ENCODE peak calls at places on chromosomes 5 and 9, in eight cellular contexts. F, S, E, W, T, K, G and I are unnamed samples.
A peak's percentile ranks its signal among the peaks of the same experiment; 100 is the strongest.

GRCh38 chr9:116323571-116323970 is 170.0 kb downstream of the PAPPA start:
- DNase-seq in F (no peak), S (no peak), E (no peak), W (no peak), T (no peak), K (no peak), G (no peak), I (peak; percentile 4)

GRCh38 chr5:173464813-173465212 is 136.6 kb upstream of the STC2 start:
- DNase-seq in F (no peak), S (no peak), E (no peak), W (no peak), T (no peak), K (no peak), G (no peak), I (no peak)

GRCh38 chr9:5554254-5554653 is 43.9 kb downstream of the PDCD1LG2 start:
- DNase-seq in F (peak; percentile 33), S (no peak), E (no peak), W (no peak), T (no peak), K (no peak), G (no peak), I (no peak)

GRCh38 chr9:108668191-108668940 is 187.4 kb downstream of the ACTL7B start:
- DNase-seq in F (no peak), S (no peak), E (no peak), W (no peak), T (no peak), K (no peak), G (no peak), I (no peak)

GRCh38 chr9:5708414-5708813 is 79.5 kb downstream of the RIC1 start:
- DNase-seq in F (no peak), S (no peak), E (no peak), W (no peak), T (no peak), K (no peak), G (peak; percentile 16), I (peak; percentile 4)

GRCh38 chr5:149056611-149057165 is 6.2 kb downstream of the SH3TC2 start:
- DNase-seq in F (no peak), S (no peak), E (no peak), W (no peak), T (no peak), K (no peak), G (peak; percentile 63), I (no peak)

GRCh38 chr9:100619665-100620064 is 41.8 kb downstream of the CAVIN4 start:
- DNase-seq in F (no peak), S (no peak), E (no peak), W (no peak), T (no peak), K (no peak), G (no peak), I (no peak)

GRCh38 chr5:112707187-112708179 is 30.2 kb upstream of the APC start:
- DNase-seq in F (peak; percentile 98), S (peak; percentile 97), E (peak; percentile 100), W (peak; percentile 97), T (peak; percentile 99), K (peak; percentile 96), G (peak; percentile 99), I (peak; percentile 98)

GRCh38 chr5:120405291-120405864 is 58.7 kb upstream of the PRR16 start:
- DNase-seq in F (no peak), S (no peak), E (no peak), W (no peak), T (no peak), K (no peak), G (peak; percentile 94), I (peak; percentile 86)

GRCh38 chr5:178769617-178770290 is 39.3 kb upstream of the ZNF354A start:
- DNase-seq in F (no peak), S (no peak), E (no peak), W (peak; percentile 15), T (no peak), K (no peak), G (no peak), I (peak; percentile 33)

GRCh38 chr5:157106668-157107461 is 2.0 kb downstream of the HAVCR2 start:
- DNase-seq in F (peak; percentile 37), S (peak; percentile 44), E (no peak), W (peak; percentile 38), T (no peak), K (no peak), G (no peak), I (no peak)

GRCh38 chr9:99606955-99607354 is 214.7 kb upstream of the NR4A3 start:
- DNase-seq in F (no peak), S (no peak), E (no peak), W (no peak), T (no peak), K (no peak), G (no peak), I (no peak)

GRCh38 chr5:66888613-66889012 is 292.4 kb downstream of the MAST4 start:
- DNase-seq in F (no peak), S (no peak), E (no peak), W (no peak), T (no peak), K (no peak), G (peak; percentile 28), I (no peak)

GRCh38 chr5:178389031-178389729 is 156.6 kb upstream of the PHYKPL start:
- DNase-seq in F (no peak), S (no peak), E (no peak), W (peak; percentile 22), T (no peak), K (no peak), G (no peak), I (no peak)

GRCh38 chr9:85332487-85332886 is 409.3 kb downstream of the AGTPBP1 start:
- DNase-seq in F (no peak), S (no peak), E (no peak), W (no peak), T (no peak), K (no peak), G (no peak), I (peak; percentile 17)

GRCh38 chr5:56523779-56524178 is 290.6 kb upstream of the ANKRD55 start:
- DNase-seq in F (no peak), S (no peak), E (no peak), W (no peak), T (no peak), K (no peak), G (no peak), I (no peak)

GRCh38 chr5:159956074-159956473 is 39.8 kb downstream of the ADRA1B start:
- DNase-seq in F (no peak), S (no peak), E (no peak), W (no peak), T (no peak), K (no peak), G (peak; percentile 49), I (no peak)

GRCh38 chr9:129436751-129437625 is 183.9 kb downstream of the C9orf50 start:
- DNase-seq in F (no peak), S (peak; percentile 72), E (peak; percentile 90), W (peak; percentile 85), T (peak; percentile 45), K (no peak), G (peak; percentile 70), I (peak; percentile 21)

DNA sequence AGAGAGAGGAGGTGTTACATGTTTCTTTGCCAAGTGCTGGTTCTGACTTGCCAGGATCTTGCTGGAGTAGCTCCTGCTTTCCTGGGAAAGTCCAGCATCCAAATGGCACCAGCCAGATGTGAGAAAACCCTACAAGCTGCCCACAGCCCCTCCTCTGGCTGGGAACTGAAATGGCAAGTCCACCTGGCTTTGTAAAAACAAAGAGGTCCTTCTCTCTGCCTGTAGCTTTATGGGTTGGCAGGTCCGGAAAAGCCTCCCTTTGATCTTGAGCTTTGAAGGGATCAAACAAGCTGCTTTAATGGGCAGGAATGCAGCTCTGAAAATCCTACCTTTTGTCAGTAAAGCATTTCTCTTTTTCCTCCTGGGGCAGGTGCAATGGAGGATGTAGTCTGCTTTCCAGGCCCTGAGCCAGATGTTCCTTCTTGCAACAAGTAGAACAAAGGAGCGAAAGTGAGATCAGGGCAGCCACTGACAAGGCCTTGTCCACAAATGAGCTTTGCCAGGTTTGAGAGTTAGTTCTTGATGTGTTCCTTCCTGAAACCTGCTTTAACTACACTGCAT is 456.7 kb downstream of the ZNF608 start:
- DNase-seq in F (no peak), S (no peak), E (no peak), W (peak; percentile 69), T (peak; percentile 22), K (no peak), G (no peak), I (peak; percentile 49)
- TF ChIP-seq CTCF in F (no peak), S (peak; percentile 12), E (peak; percentile 5), W (no peak), T (no peak), K (no peak), G (peak; percentile 17), I (no peak)

DNA sequence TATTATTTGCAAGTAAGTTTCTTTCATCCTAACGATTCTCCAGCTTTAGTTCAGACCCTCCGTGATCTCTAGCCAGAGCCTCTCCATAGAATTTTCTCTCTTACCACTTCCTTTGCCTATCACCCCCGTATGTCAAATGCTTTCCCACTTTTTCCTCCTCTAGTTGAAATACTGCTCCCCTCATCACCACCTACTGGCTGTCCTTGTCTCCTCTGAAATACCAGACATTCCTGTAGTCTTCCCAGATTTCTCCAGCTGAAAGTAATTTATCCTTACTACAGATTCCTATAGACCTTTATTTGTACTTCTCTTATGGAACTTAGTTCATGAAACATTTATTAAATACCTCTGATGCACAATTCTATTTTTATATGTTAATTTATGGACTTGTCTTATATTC is 36.0 kb upstream of the GLIPR2 start:
- DNase-seq in F (no peak), S (no peak), E (no peak), W (no peak), T (no peak), K (no peak), G (no peak), I (no peak)
- TF ChIP-seq CTCF in F (no peak), S (no peak), E (no peak), W (no peak), T (no peak), K (peak; percentile 19), G (peak; percentile 29), I (no peak)

GRCh38 chr9:104686081-104686480 is 8.2 kb upstream of the OR13D1 start:
- DNase-seq in F (no peak), S (no peak), E (no peak), W (no peak), T (no peak), K (no peak), G (peak; percentile 1), I (no peak)

DNA sequence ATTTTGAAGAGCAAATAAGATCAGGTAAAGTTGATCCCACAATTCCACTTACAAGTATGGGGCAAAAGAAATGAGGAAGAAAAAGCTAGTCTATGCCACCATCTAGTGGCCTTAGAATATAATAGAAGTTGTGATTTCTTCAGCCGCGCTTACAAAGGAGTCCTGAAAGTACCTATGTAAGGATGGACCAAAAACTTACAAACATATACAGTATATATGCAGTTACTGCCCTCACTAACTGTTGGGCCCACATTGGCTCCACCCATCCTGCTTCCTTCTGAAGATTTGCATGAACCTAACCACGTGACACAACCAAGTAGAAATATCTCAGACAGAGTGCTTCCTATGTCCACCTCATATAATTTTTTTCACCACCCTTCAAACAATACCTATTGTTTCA is 11.7 kb upstream of the OR13D1 start:
- DNase-seq in F (peak; percentile 13), S (no peak), E (peak; percentile 61), W (no peak), T (no peak), K (peak; percentile 9), G (peak; percentile 76), I (peak; percentile 78)
- TF ChIP-seq CTCF in F (peak; percentile 33), S (peak; percentile 47), E (peak; percentile 61), W (no peak), T (peak; percentile 21), K (peak; percentile 35), G (peak; percentile 57), I (peak; percentile 53)

DNA sequence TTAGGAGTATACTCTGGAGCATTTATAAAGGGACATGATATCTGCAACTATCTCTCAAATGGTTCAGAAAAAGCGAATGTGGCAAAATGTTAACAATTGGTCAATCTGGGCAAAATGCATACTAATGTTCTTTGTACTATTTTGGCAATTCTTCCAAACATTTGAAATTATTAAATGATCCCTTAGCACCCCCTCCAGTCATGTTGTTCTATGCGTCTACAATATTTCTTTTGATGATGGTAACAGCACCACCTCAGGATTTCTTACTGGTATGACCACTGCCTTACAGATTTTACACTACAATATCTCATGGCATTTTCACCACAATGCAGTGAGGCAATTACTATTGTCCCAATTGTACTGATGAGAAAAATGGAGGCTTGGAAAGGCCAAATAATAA is 52.9 kb upstream of the TRIO start:
- DNase-seq in F (no peak), S (no peak), E (no peak), W (no peak), T (no peak), K (no peak), G (no peak), I (no peak)
- TF ChIP-seq CTCF in F (no peak), S (no peak), E (no peak), W (no peak), T (no peak), K (no peak), G (no peak), I (no peak)